ENCODE peak calls at places on chromosomes 6 and 20, in seven cellular contexts. O is OCI-LY7; K is bronchial epithelial cell; B is CD8-positive, alpha-beta T cell; G is CD4-positive, alpha-beta T cell; J is nephron progenitor cell; N is GM23338. Z is an unnamed sample.

GRCh38 chr6:35146453-35146852 is 5.3 kb upstream of the TCP11 start:
- DNase-seq in N (peak), B (no peak), G (no peak), K (peak), O (peak), J (peak), Z (peak)

GRCh38 chr20:32848846-32849245 is 9.9 kb upstream of the EFCAB8 start:
- DNase-seq in B (no peak), K (no peak), O (no peak), N (no peak), G (no peak), J (no peak), Z (no peak)

GRCh38 chr6:158619922-158620801 is 24.4 kb downstream of the DYNLT1 start:
- DNase-seq in N (no peak), G (no peak), B (no peak), J (no peak), O (no peak), K (no peak), Z (no peak)

GRCh38 chr6:122913558-122913957 is 82.5 kb upstream of the CLVS2 start:
- DNase-seq in N (no peak), O (no peak), J (no peak), K (no peak), B (no peak), G (no peak), Z (no peak)

GRCh38 chr6:42095776-42096541 is 45.6 kb downstream of the TAF8 start:
- DNase-seq in J (no peak), O (no peak), K (no peak), B (no peak), G (no peak), N (peak), Z (no peak)

GRCh38 chr20:9241232-9241692 is 172.4 kb downstream of the PLCB4 start:
- DNase-seq in N (no peak), O (no peak), G (no peak), B (no peak), K (peak), J (no peak), Z (no peak)

GRCh38 chr6:135901776-135902524 is 50.4 kb downstream of the PDE7B start:
- DNase-seq in G (no peak), N (no peak), K (peak), J (no peak), O (no peak), B (no peak), Z (no peak)

GRCh38 chr6:39088331-39088730 is 26.7 kb downstream of the SAYSD1 start:
- DNase-seq in K (peak), O (peak), B (no peak), J (peak), N (peak), G (no peak), Z (no peak)

GRCh38 chr6:9250852-9251251 is 815.5 kb upstream of the SLC35B3 start:
- DNase-seq in K (peak), O (peak), G (no peak), B (no peak), N (peak), J (peak), Z (peak)

GRCh38 chr6:105990151-105990550 is 96.0 kb upstream of the PRDM1 start:
- DNase-seq in B (no peak), K (peak), G (no peak), J (no peak), N (peak), O (no peak), Z (no peak)

GRCh38 chr6:117440558-117441525 is 15.1 kb upstream of the ROS1 start:
- DNase-seq in J (no peak), G (no peak), B (no peak), K (peak), O (no peak), N (no peak), Z (no peak)

GRCh38 chr20:60960500-60960899 is 291.6 kb upstream of the CDH4 start:
- DNase-seq in B (no peak), J (no peak), N (no peak), O (no peak), G (no peak), K (no peak), Z (no peak)

GRCh38 chr6:149059557-149059956 is 258.0 kb upstream of the TAB2 start:
- DNase-seq in G (no peak), J (no peak), B (no peak), K (no peak), N (no peak), O (no peak), Z (no peak)

GRCh38 chr6:53671111-53671510 is 5.6 kb upstream of the KLHL31 start:
- DNase-seq in B (no peak), N (no peak), J (no peak), O (no peak), G (no peak), K (peak), Z (no peak)

GRCh38 chr6:33935439-33936080 is 131.8 kb upstream of the MLN start:
- DNase-seq in K (no peak), B (no peak), J (peak), O (no peak), N (peak), G (no peak), Z (no peak)

GRCh38 chr6:117448011-117448410 is 22.3 kb upstream of the ROS1 start:
- DNase-seq in B (no peak), N (peak), J (no peak), K (no peak), O (no peak), G (no peak), Z (no peak)

GRCh38 chr6:36054965-36055364 is 27.4 kb downstream of the MAPK14 start:
- DNase-seq in J (no peak), O (no peak), N (no peak), B (no peak), G (no peak), K (no peak), Z (no peak)

GRCh38 chr6:101391772-101392560 is 1.5 kb upstream of the GRIK2 start:
- DNase-seq in J (peak), N (peak), K (no peak), G (no peak), O (no peak), B (no peak), Z (no peak)

GRCh38 chr6:123089223-123089622 is 93.2 kb downstream of the CLVS2 start:
- DNase-seq in B (no peak), K (peak), O (no peak), N (no peak), G (no peak), J (no peak), Z (no peak)

GRCh38 chr6:68615965-68616364 is 19.1 kb upstream of the ADGRB3 start:
- DNase-seq in K (no peak), J (no peak), G (no peak), B (no peak), O (no peak), N (no peak), Z (no peak)

GRCh38 chr6:27296106-27296783 is 15.8 kb downstream of the POM121L2 start:
- DNase-seq in N (peak), K (peak), B (no peak), O (no peak), J (peak), G (no peak), Z (no peak)

GRCh38 chr20:9969626-9970025 is 65.2 kb upstream of the ANKEF1 start:
- DNase-seq in J (no peak), O (no peak), K (peak), G (no peak), B (no peak), N (no peak), Z (no peak)

GRCh38 chr6:88870728-88871330 is 92.6 kb downstream of the RNGTT start:
- DNase-seq in K (peak), N (peak), O (peak), G (peak), B (peak), J (peak), Z (peak)

GRCh38 chr6:35757461-35758123 is 18.8 kb upstream of the CLPSL2 start:
- DNase-seq in G (no peak), B (no peak), N (peak), O (peak), K (peak), J (peak), Z (no peak)

GRCh38 chr6:36387440-36388303 is at the start of gene ETV7:
- DNase-seq in J (peak), O (no peak), N (peak), K (no peak), B (no peak), G (no peak), Z (peak)

GRCh38 chr6:161411265-161411944 is 137.5 kb upstream of the AGPAT4 start:
- DNase-seq in K (no peak), N (no peak), G (no peak), O (no peak), B (no peak), J (no peak), Z (no peak)

GRCh38 chr6:137968901-137969300 is 101.8 kb downstream of the TNFAIP3 start:
- DNase-seq in B (no peak), K (no peak), N (no peak), J (no peak), O (no peak), G (no peak), Z (peak)

GRCh38 chr6:121849477-121849876 is 414.0 kb downstream of the GJA1 start:
- DNase-seq in J (peak), B (no peak), N (peak), G (no peak), O (peak), K (peak), Z (peak)

GRCh38 chr6:35452186-35453090 is at the start of gene FANCE:
- DNase-seq in O (peak), B (peak), N (peak), G (peak), K (peak), J (peak), Z (peak)

GRCh38 chr20:52004720-52005119 is 186.9 kb downstream of the ZFP64 start:
- DNase-seq in J (no peak), N (no peak), K (no peak), G (no peak), O (no peak), B (no peak), Z (no peak)

GRCh38 chr6:141203902-141204575 is 928.7 kb upstream of the GJE1 start:
- DNase-seq in N (no peak), O (no peak), K (peak), B (no peak), J (no peak), G (no peak), Z (no peak)

GRCh38 chr20:51190783-51191180 is 167.9 kb upstream of the KCNG1 start:
- DNase-seq in N (no peak), G (no peak), B (no peak), J (peak), O (no peak), K (peak), Z (no peak)

GRCh38 chr6:166444446-166444845 is 61.7 kb upstream of the MPC1 start:
- DNase-seq in K (no peak), G (no peak), O (no peak), B (no peak), N (no peak), J (no peak), Z (no peak)

GRCh38 chr6:21144928-21145327 is 448.6 kb upstream of the SOX4 start:
- DNase-seq in J (no peak), B (no peak), K (no peak), O (no peak), N (no peak), G (no peak), Z (no peak)

GRCh38 chr20:23129256-23129655 is 43.1 kb upstream of the CD93 start:
- DNase-seq in J (no peak), K (no peak), B (no peak), G (no peak), N (no peak), O (no peak), Z (no peak)

GRCh38 chr20:63321148-63321831 is 28.3 kb downstream of the COL20A1 start:
- DNase-seq in N (no peak), K (no peak), B (no peak), O (no peak), J (no peak), G (no peak), Z (no peak)

GRCh38 chr6:132666118-132666517 is 7.1 kb upstream of the TAAR1 start:
- DNase-seq in N (peak), O (no peak), J (no peak), G (no peak), K (no peak), B (no peak), Z (no peak)

GRCh38 chr6:38239719-38240451 is 399.8 kb downstream of the BTBD9 start:
- DNase-seq in J (no peak), G (no peak), B (no peak), K (peak), O (no peak), N (no peak), Z (no peak)

GRCh38 chr6:47079638-47080037 is 37.5 kb upstream of the ADGRF1 start:
- DNase-seq in N (peak), O (no peak), J (no peak), B (no peak), K (no peak), G (no peak), Z (no peak)
- TF ChIP-seq CTCF in N (peak), O (peak), J (no peak), B (no peak), K (peak), G (no peak), Z (no peak)

GRCh38 chr6:69735029-69735428 is 61.8 kb downstream of the LMBRD1 start:
- DNase-seq in K (peak), G (no peak), N (no peak), J (peak), B (no peak), O (no peak), Z (no peak)

GRCh38 chr6:69732640-69733039 is 64.2 kb downstream of the LMBRD1 start:
- DNase-seq in N (no peak), G (no peak), J (no peak), K (peak), B (no peak), O (peak), Z (peak)

GRCh38 chr6:69732045-69732444 is 64.8 kb downstream of the LMBRD1 start:
- DNase-seq in K (peak), J (no peak), O (no peak), G (no peak), N (no peak), B (no peak), Z (no peak)

GRCh38 chr6:69729870-69730449 is 66.8 kb downstream of the LMBRD1 start:
- DNase-seq in K (peak), J (no peak), B (no peak), N (no peak), O (peak), G (no peak), Z (no peak)
- TF ChIP-seq CTCF in K (peak), J (peak), B (peak), N (no peak), O (peak), G (peak), Z (peak)

GRCh38 chr20:24366605-24367004 is 102.8 kb upstream of the SYNDIG1 start:
- DNase-seq in K (no peak), G (no peak), B (no peak), O (no peak), J (no peak), N (no peak), Z (no peak)

GRCh38 chr20:24368253-24368652 is 101.2 kb upstream of the SYNDIG1 start:
- DNase-seq in J (no peak), B (no peak), K (no peak), G (no peak), N (no peak), O (no peak), Z (no peak)

GRCh38 chr20:24370911-24371695 is 98.3 kb upstream of the SYNDIG1 start:
- DNase-seq in J (no peak), K (no peak), B (no peak), O (no peak), N (no peak), G (no peak), Z (no peak)

GRCh38 chr20:24365685-24366084 is 103.7 kb upstream of the SYNDIG1 start:
- DNase-seq in G (no peak), K (no peak), B (no peak), J (no peak), N (no peak), O (no peak), Z (no peak)

GRCh38 chr20:24370249-24370648 is 99.2 kb upstream of the SYNDIG1 start:
- DNase-seq in O (no peak), J (no peak), B (no peak), G (no peak), N (no peak), K (no peak), Z (no peak)
- TF ChIP-seq CTCF in O (no peak), J (no peak), B (no peak), G (no peak), N (no peak), K (no peak), Z (no peak)

GRCh38 chr6:73121421-73121993 is 103.8 kb downstream of the KHDC1L start:
- DNase-seq in G (no peak), N (peak), J (no peak), K (peak), B (no peak), O (no peak), Z (no peak)
- TF ChIP-seq CTCF in G (no peak), N (no peak), J (no peak), K (peak), B (no peak), O (no peak), Z (no peak)

DNA sequence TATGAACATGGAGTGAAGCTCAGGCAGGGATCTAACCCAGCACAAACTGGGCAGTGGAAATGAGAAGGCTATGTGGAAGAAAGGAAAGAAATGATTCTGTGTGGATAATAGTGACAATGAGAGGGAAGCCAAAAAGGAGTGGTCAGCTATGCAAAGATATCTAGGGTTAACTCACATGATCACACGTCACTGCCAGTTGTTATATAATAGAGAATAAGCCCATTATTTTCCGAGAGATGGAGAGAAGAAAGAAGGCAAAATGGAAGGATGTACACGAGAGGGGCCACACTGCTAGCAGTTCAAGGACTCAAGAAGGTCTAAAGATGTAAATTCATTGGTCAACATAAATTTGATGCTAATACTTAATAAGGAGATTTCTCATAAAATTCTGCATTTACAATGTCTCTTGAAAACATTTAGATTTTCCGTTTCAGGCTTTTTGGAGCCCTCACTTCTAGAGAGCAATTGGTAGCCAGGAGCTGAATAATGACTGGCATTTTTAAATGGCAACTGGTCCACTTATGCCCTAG is 18.8 kb upstream of the RCAN2 start:
- DNase-seq in K (no peak), N (no peak), J (no peak), B (no peak), O (no peak), G (no peak), Z (no peak)
- TF ChIP-seq CTCF in K (no peak), N (no peak), J (no peak), B (no peak), O (no peak), G (no peak), Z (no peak)

GRCh38 chr20:37011147-37011546 is 59.6 kb upstream of the SAMHD1 start:
- DNase-seq in K (no peak), N (no peak), B (no peak), G (no peak), J (no peak), O (no peak), Z (no peak)

GRCh38 chr20:37007898-37008649 is 56.6 kb upstream of the SAMHD1 start:
- DNase-seq in J (no peak), G (peak), B (peak), N (no peak), K (peak), O (peak), Z (peak)
- TF ChIP-seq CTCF in J (no peak), G (peak), B (peak), N (peak), K (peak), O (peak), Z (peak)

GRCh38 chr6:57089687-57090457 is at the start of gene ZNF451:
- DNase-seq in O (peak), K (peak), G (peak), B (peak), J (peak), N (peak), Z (peak)
- TF ChIP-seq CTCF in O (no peak), K (no peak), G (no peak), B (no peak), J (no peak), N (no peak), Z (no peak)

DNA sequence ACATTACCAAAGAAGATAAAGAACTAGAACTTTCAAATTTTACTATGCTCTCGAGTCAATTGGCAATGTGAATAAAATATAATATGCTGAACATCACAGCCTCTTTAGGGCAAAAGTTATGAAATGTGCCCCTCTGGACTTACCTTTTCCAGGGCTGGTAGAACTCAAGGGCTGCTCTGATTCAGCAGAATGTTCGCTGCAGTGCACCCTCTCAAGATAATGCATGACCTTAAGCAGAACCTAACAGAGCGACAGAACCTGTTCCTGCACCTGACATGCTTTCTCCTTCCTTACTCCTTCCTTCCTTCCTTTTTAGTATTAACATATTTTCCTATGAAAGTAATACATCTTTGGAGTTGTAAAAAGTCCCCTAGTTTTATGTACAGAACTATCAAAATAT is 65.4 kb upstream of the STXBP5 start:
- DNase-seq in J (no peak), O (no peak), B (no peak), K (no peak), N (no peak), G (no peak), Z (no peak)
- TF ChIP-seq CTCF in J (no peak), O (no peak), B (no peak), K (no peak), N (no peak), G (no peak), Z (no peak)